ENCODE peak calls at places on chromosomes 3 and 15, in seven cellular contexts. E is nephron progenitor cell; H is activated CD4-positive, alpha-beta T cell treated with anti-CD3 and anti-CD28 coated beads for 1 hour; P is left cardiac atrium; B is stimulated activated CD8-positive, alpha-beta memory T cell treated with anti-CD3 and anti-CD28 coated beads, Interleukin-2, amount 100 ng/mL, for 1 hour; K is effector memory CD8-positive, alpha-beta T cell; X is fibroblast of pulmonary artery. I is an unnamed sample.

GRCh38 chr3:120816728-120817127 is 74.2 kb downstream of the GTF2E1 start:
- DNase-seq in E (no peak), H (no peak), P (no peak), B (no peak), K (no peak), X (no peak), I (no peak)

GRCh38 chr3:111924283-111924682 is 54.5 kb upstream of the ABHD10 start:
- DNase-seq in E (no peak), H (no peak), P (peak; percentile 57), B (no peak), K (no peak), X (no peak), I (no peak)

GRCh38 chr3:138593488-138594149 is 441 bp downstream of the CEP70 start:
- DNase-seq in E (no peak), H (no peak), P (no peak), B (no peak), K (no peak), X (no peak), I (no peak)

GRCh38 chr3:45618081-45618509 is 23.5 kb downstream of the LIMD1 start:
- DNase-seq in E (no peak), H (no peak), P (no peak), B (no peak), K (no peak), X (no peak), I (no peak)

GRCh38 chr15:78314181-78314581 is 14.8 kb upstream of the SKIC8 start:
- DNase-seq in E (no peak), H (no peak), P (no peak), B (no peak), K (no peak), X (no peak), I (no peak)

GRCh38 chr15:52331490-52332240 is 36.1 kb upstream of the MYO5C start:
- DNase-seq in E (no peak), H (peak; percentile 26), P (no peak), B (peak; percentile 21), K (peak; percentile 35), X (peak; percentile 70), I (no peak)

GRCh38 chr3:28916713-28917499 is 364.0 kb upstream of the RBMS3 start:
- DNase-seq in E (peak; percentile 9), H (no peak), P (peak; percentile 79), B (no peak), K (no peak), X (peak; percentile 89), I (no peak)

GRCh38 chr3:38543602-38544001 is 47.5 kb downstream of the EXOG start:
- DNase-seq in E (no peak), H (no peak), P (peak; percentile 81), B (no peak), K (no peak), X (no peak), I (no peak)

GRCh38 chr3:187618732-187619131 is 51.5 kb downstream of the SST start:
- DNase-seq in E (no peak), H (no peak), P (no peak), B (no peak), K (no peak), X (no peak), I (no peak)

GRCh38 chr3:136177876-136178275 is 18.3 kb downstream of the MSL2 start:
- DNase-seq in E (no peak), H (no peak), P (no peak), B (no peak), K (no peak), X (no peak), I (no peak)

GRCh38 chr3:20680990-20681628 is 495.1 kb upstream of the SGO1 start:
- DNase-seq in E (no peak), H (no peak), P (no peak), B (no peak), K (no peak), X (no peak), I (no peak)

GRCh38 chr15:70508561-70509281 is 254.6 kb downstream of the UACA start:
- DNase-seq in E (no peak), H (no peak), P (no peak), B (no peak), K (no peak), X (peak; percentile 89), I (no peak)

GRCh38 chr3:46931631-46932441 is 44.7 kb downstream of the CCDC12 start:
- DNase-seq in E (no peak), H (no peak), P (peak; percentile 67), B (no peak), K (no peak), X (peak; percentile 38), I (no peak)

GRCh38 chr3:17038141-17038540 is 153.4 kb downstream of the PLCL2 start:
- DNase-seq in E (no peak), H (no peak), P (no peak), B (no peak), K (no peak), X (no peak), I (no peak)

GRCh38 chr3:46928297-46928696 is 48.2 kb downstream of the CCDC12 start:
- DNase-seq in E (no peak), H (no peak), P (no peak), B (no peak), K (no peak), X (no peak), I (no peak)

GRCh38 chr3:185631108-185631507 is 45.0 kb downstream of the SENP2 start:
- DNase-seq in E (no peak), H (no peak), P (no peak), B (no peak), K (no peak), X (peak; percentile 24), I (no peak)

GRCh38 chr3:35383719-35384555 is 255.4 kb upstream of the ARPP21 start:
- DNase-seq in E (no peak), H (no peak), P (no peak), B (no peak), K (no peak), X (peak; percentile 72), I (no peak)

GRCh38 chr3:126052196-126053058 is 31.5 kb downstream of the SLC41A3 start:
- DNase-seq in E (no peak), H (no peak), P (no peak), B (no peak), K (no peak), X (no peak), I (no peak)

GRCh38 chr3:110423276-110423675 is 648.3 kb upstream of the NECTIN3 start:
- DNase-seq in E (no peak), H (no peak), P (no peak), B (no peak), K (no peak), X (no peak), I (no peak)

GRCh38 chr3:35744419-35744818 is 105.1 kb downstream of the ARPP21 start:
- DNase-seq in E (peak; percentile 21), H (no peak), P (no peak), B (no peak), K (no peak), X (no peak), I (no peak)

GRCh38 chr3:128307029-128307633 is 153.8 kb downstream of the EEFSEC start:
- DNase-seq in E (no peak), H (no peak), P (no peak), B (no peak), K (no peak), X (no peak), I (no peak)

GRCh38 chr3:99910752-99911151 is 93.1 kb downstream of the CMSS1 start:
- DNase-seq in E (no peak), H (no peak), P (no peak), B (no peak), K (no peak), X (no peak), I (no peak)

GRCh38 chr3:9079674-9080073 is 116.4 kb upstream of the RAD18 start:
- DNase-seq in E (no peak), H (no peak), P (no peak), B (no peak), K (no peak), X (no peak), I (no peak)

GRCh38 chr3:172511783-172512357 is 11.4 kb downstream of the TNFSF10 start:
- DNase-seq in E (no peak), H (no peak), P (no peak), B (no peak), K (no peak), X (no peak), I (no peak)

GRCh38 chr15:78933187-78934062 is 11.4 kb downstream of the CTSH start:
- DNase-seq in E (no peak), H (no peak), P (no peak), B (no peak), K (no peak), X (no peak), I (no peak)

GRCh38 chr3:194255252-194256039 is 95.7 kb downstream of the CPN2 start:
- DNase-seq in E (peak; percentile 33), H (no peak), P (peak; percentile 92), B (no peak), K (peak; percentile 10), X (peak; percentile 81), I (no peak)

GRCh38 chr15:57165992-57166391 is 210.3 kb upstream of the CGNL1 start:
- DNase-seq in E (no peak), H (no peak), P (no peak), B (no peak), K (no peak), X (peak; percentile 71), I (no peak)